ENCODE peak calls at places on chromosomes 5 and 9, in four cellular contexts. One of them, this sample, is unnamed.
A peak's percentile ranks its signal among the peaks of the same experiment; 100 is the strongest.

GRCh38 chr9:126157826-126158431 is 168.7 kb upstream of the MVB12B start:
- DNase-seq in epithelial cell of proximal tubule: no peak
- DNase-seq in naive thymus-derived CD8-positive, alpha-beta T cell: no peak
- DNase-seq in NCI-H1092 treated with DMSO at 0.1 percent for 48 hours: no peak
- DNase-seq in this sample: peak; percentile 43

GRCh38 chr5:174832811-174833210 is 108.4 kb downstream of the MSX2 start:
- DNase-seq in naive thymus-derived CD8-positive, alpha-beta T cell: no peak
- DNase-seq in epithelial cell of proximal tubule: no peak
- DNase-seq in NCI-H1092 treated with DMSO at 0.1 percent for 48 hours: no peak
- DNase-seq in this sample: no peak

GRCh38 chr5:10760033-10760975 is 730 bp downstream of the DAP start:
- DNase-seq in naive thymus-derived CD8-positive, alpha-beta T cell: peak; percentile 29
- DNase-seq in epithelial cell of proximal tubule: no peak
- DNase-seq in NCI-H1092 treated with DMSO at 0.1 percent for 48 hours: peak; percentile 68
- DNase-seq in this sample: peak; percentile 59

GRCh38 chr5:112742424-112742823 is 4.7 kb downstream of the APC start:
- DNase-seq in epithelial cell of proximal tubule: no peak
- DNase-seq in NCI-H1092 treated with DMSO at 0.1 percent for 48 hours: no peak
- DNase-seq in naive thymus-derived CD8-positive, alpha-beta T cell: no peak
- DNase-seq in this sample: no peak

GRCh38 chr5:139148986-139149385 is 49.2 kb downstream of the SIL1 start:
- DNase-seq in epithelial cell of proximal tubule: no peak
- DNase-seq in naive thymus-derived CD8-positive, alpha-beta T cell: no peak
- DNase-seq in NCI-H1092 treated with DMSO at 0.1 percent for 48 hours: no peak
- DNase-seq in this sample: no peak

GRCh38 chr5:174065528-174066189 is 20.2 kb downstream of the NSG2 start:
- DNase-seq in epithelial cell of proximal tubule: no peak
- DNase-seq in NCI-H1092 treated with DMSO at 0.1 percent for 48 hours: peak; percentile 5
- DNase-seq in naive thymus-derived CD8-positive, alpha-beta T cell: no peak
- DNase-seq in this sample: peak; percentile 85

GRCh38 chr9:126989847-126990821 is 75.6 kb downstream of the RALGPS1 start:
- DNase-seq in epithelial cell of proximal tubule: no peak
- DNase-seq in naive thymus-derived CD8-positive, alpha-beta T cell: no peak
- DNase-seq in NCI-H1092 treated with DMSO at 0.1 percent for 48 hours: no peak
- DNase-seq in this sample: no peak

GRCh38 chr5:90477073-90477472 is 2.4 kb downstream of the POLR3G start:
- DNase-seq in epithelial cell of proximal tubule: no peak
- DNase-seq in naive thymus-derived CD8-positive, alpha-beta T cell: no peak
- DNase-seq in NCI-H1092 treated with DMSO at 0.1 percent for 48 hours: no peak
- DNase-seq in this sample: peak; percentile 5

GRCh38 chr9:133099726-133100517 is 21.1 kb downstream of the RALGDS start:
- DNase-seq in NCI-H1092 treated with DMSO at 0.1 percent for 48 hours: no peak
- DNase-seq in epithelial cell of proximal tubule: no peak
- DNase-seq in naive thymus-derived CD8-positive, alpha-beta T cell: no peak
- DNase-seq in this sample: no peak

GRCh38 chr5:57843016-57843402 is 360.4 kb upstream of the ACTBL2 start:
- DNase-seq in epithelial cell of proximal tubule: no peak
- DNase-seq in NCI-H1092 treated with DMSO at 0.1 percent for 48 hours: no peak
- DNase-seq in naive thymus-derived CD8-positive, alpha-beta T cell: no peak
- DNase-seq in this sample: no peak

GRCh38 chr9:20989923-20990341 is 41.5 kb downstream of the HACD4 start:
- DNase-seq in epithelial cell of proximal tubule: no peak
- DNase-seq in naive thymus-derived CD8-positive, alpha-beta T cell: no peak
- DNase-seq in NCI-H1092 treated with DMSO at 0.1 percent for 48 hours: peak; percentile 56
- DNase-seq in this sample: no peak

GRCh38 chr5:155091063-155091648 is 77.6 kb downstream of the KIF4B start:
- DNase-seq in naive thymus-derived CD8-positive, alpha-beta T cell: no peak
- DNase-seq in NCI-H1092 treated with DMSO at 0.1 percent for 48 hours: no peak
- DNase-seq in epithelial cell of proximal tubule: no peak
- DNase-seq in this sample: no peak

GRCh38 chr9:132422574-132422973 is 12.6 kb downstream of the CFAP77 start:
- DNase-seq in naive thymus-derived CD8-positive, alpha-beta T cell: no peak
- DNase-seq in NCI-H1092 treated with DMSO at 0.1 percent for 48 hours: no peak
- DNase-seq in epithelial cell of proximal tubule: no peak
- DNase-seq in this sample: no peak

GRCh38 chr9:137235424-137236237 is 4.9 kb downstream of the SLC34A3 start:
- DNase-seq in epithelial cell of proximal tubule: no peak
- DNase-seq in NCI-H1092 treated with DMSO at 0.1 percent for 48 hours: no peak
- DNase-seq in naive thymus-derived CD8-positive, alpha-beta T cell: no peak
- DNase-seq in this sample: no peak

GRCh38 chr9:119556129-119556875 is 187.1 kb upstream of the BRINP1 start:
- DNase-seq in NCI-H1092 treated with DMSO at 0.1 percent for 48 hours: peak; percentile 78
- DNase-seq in epithelial cell of proximal tubule: no peak
- DNase-seq in naive thymus-derived CD8-positive, alpha-beta T cell: no peak
- DNase-seq in this sample: peak; percentile 88

GRCh38 chr5:172622091-172623046 is 18.7 kb upstream of the NEURL1B start:
- DNase-seq in NCI-H1092 treated with DMSO at 0.1 percent for 48 hours: no peak
- DNase-seq in epithelial cell of proximal tubule: no peak
- DNase-seq in naive thymus-derived CD8-positive, alpha-beta T cell: no peak
- DNase-seq in this sample: no peak

GRCh38 chr9:74534847-74535246 is 37.7 kb downstream of the RORB start:
- DNase-seq in epithelial cell of proximal tubule: no peak
- DNase-seq in naive thymus-derived CD8-positive, alpha-beta T cell: no peak
- DNase-seq in NCI-H1092 treated with DMSO at 0.1 percent for 48 hours: no peak
- DNase-seq in this sample: no peak

GRCh38 chr5:93519737-93520136 is 61.3 kb downstream of the NR2F1-AS1 start:
- DNase-seq in epithelial cell of proximal tubule: no peak
- DNase-seq in NCI-H1092 treated with DMSO at 0.1 percent for 48 hours: no peak
- DNase-seq in naive thymus-derived CD8-positive, alpha-beta T cell: no peak
- DNase-seq in this sample: no peak

GRCh38 chr5:98796197-98796972 is 22.9 kb downstream of the RGMB start:
- DNase-seq in epithelial cell of proximal tubule: no peak
- DNase-seq in NCI-H1092 treated with DMSO at 0.1 percent for 48 hours: peak; percentile 4
- DNase-seq in naive thymus-derived CD8-positive, alpha-beta T cell: peak; percentile 27
- DNase-seq in this sample: peak; percentile 6

GRCh38 chr5:10490927-10491672 is 49.4 kb downstream of the ROPN1L start:
- DNase-seq in epithelial cell of proximal tubule: no peak
- DNase-seq in NCI-H1092 treated with DMSO at 0.1 percent for 48 hours: no peak
- DNase-seq in naive thymus-derived CD8-positive, alpha-beta T cell: no peak
- DNase-seq in this sample: no peak

GRCh38 chr5:128349044-128349629 is 188.9 kb downstream of the FBN2 start:
- DNase-seq in naive thymus-derived CD8-positive, alpha-beta T cell: no peak
- DNase-seq in NCI-H1092 treated with DMSO at 0.1 percent for 48 hours: peak; percentile 73
- DNase-seq in epithelial cell of proximal tubule: peak; percentile 31
- DNase-seq in this sample: peak; percentile 79

GRCh38 chr9:133333011-133333410 is 3.0 kb downstream of the SURF6 start:
- DNase-seq in naive thymus-derived CD8-positive, alpha-beta T cell: no peak
- DNase-seq in NCI-H1092 treated with DMSO at 0.1 percent for 48 hours: no peak
- DNase-seq in epithelial cell of proximal tubule: no peak
- DNase-seq in this sample: no peak

GRCh38 chr9:137683307-137683864 is 64.6 kb downstream of the EHMT1 start:
- DNase-seq in epithelial cell of proximal tubule: no peak
- DNase-seq in NCI-H1092 treated with DMSO at 0.1 percent for 48 hours: no peak
- DNase-seq in naive thymus-derived CD8-positive, alpha-beta T cell: no peak
- DNase-seq in this sample: no peak

GRCh38 chr5:67248703-67249589 is 52.3 kb upstream of the CD180 start:
- DNase-seq in epithelial cell of proximal tubule: no peak
- DNase-seq in NCI-H1092 treated with DMSO at 0.1 percent for 48 hours: no peak
- DNase-seq in naive thymus-derived CD8-positive, alpha-beta T cell: no peak
- DNase-seq in this sample: no peak

GRCh38 chr5:89572696-89573095 is 689.7 kb upstream of the MEF2C start:
- DNase-seq in naive thymus-derived CD8-positive, alpha-beta T cell: no peak
- DNase-seq in NCI-H1092 treated with DMSO at 0.1 percent for 48 hours: no peak
- DNase-seq in epithelial cell of proximal tubule: no peak
- DNase-seq in this sample: no peak

GRCh38 chr5:155293605-155294178 is 280.1 kb downstream of the KIF4B start:
- DNase-seq in naive thymus-derived CD8-positive, alpha-beta T cell: no peak
- DNase-seq in NCI-H1092 treated with DMSO at 0.1 percent for 48 hours: peak; percentile 41
- DNase-seq in epithelial cell of proximal tubule: no peak
- DNase-seq in this sample: no peak

GRCh38 chr5:84688566-84688965 is 303.9 kb upstream of the EDIL3 start:
- DNase-seq in epithelial cell of proximal tubule: no peak
- DNase-seq in NCI-H1092 treated with DMSO at 0.1 percent for 48 hours: no peak
- DNase-seq in naive thymus-derived CD8-positive, alpha-beta T cell: no peak
- DNase-seq in this sample: no peak

This sample was measured in NCI-H1417.